ENCODE peak calls at places on chromosomes 6 and 20, in six cellular contexts. J is NAMALWA; O is AG04450; P is NCI-H1417; Z is stimulated activated CD4-positive, alpha-beta T cell treated with anti-CD3 and anti-CD28 coated beads, Interleukin-12 subunit alpha, Interleukin-12 subunit beta, amount 100 ng/mL, for 4 hours; K is T-helper 9 cell. F is an unnamed sample.

GRCh38 chr6:137181876-137182653 is 8.6 kb upstream of the IL22RA2 start:
- DNase-seq in Z (no peak), J (no peak), O (no peak), P (no peak), K (no peak), F (no peak)

GRCh38 chr6:30541515-30542403 is 14.5 kb downstream of the GNL1 start:
- DNase-seq in O (peak; percentile 77), P (peak; percentile 59), Z (peak; percentile 77), K (peak; percentile 74), J (peak; percentile 88), F (peak; percentile 86)

GRCh38 chr20:41213150-41213820 is 75.9 kb downstream of the PLCG1 start:
- DNase-seq in O (no peak), K (no peak), Z (no peak), J (no peak), P (no peak), F (no peak)

GRCh38 chr20:35490736-35491181 is 35.4 kb downstream of the CEP250 start:
- DNase-seq in J (peak; percentile 87), Z (peak; percentile 41), K (peak; percentile 45), O (no peak), P (no peak), F (no peak)

GRCh38 chr20:16966276-16966880 is 218.2 kb downstream of the OTOR start:
- DNase-seq in J (no peak), K (no peak), Z (no peak), P (no peak), O (no peak), F (no peak)

GRCh38 chr20:63070771-63071540 is 64.2 kb upstream of the BHLHE23 start:
- DNase-seq in Z (no peak), O (no peak), P (no peak), J (no peak), K (no peak), F (peak; percentile 51)

GRCh38 chr6:152701863-152702401 is 4.2 kb downstream of the MYCT1 start:
- DNase-seq in J (no peak), Z (no peak), P (no peak), O (no peak), K (no peak), F (no peak)

GRCh38 chr20:22974354-22974753 is 60.8 kb upstream of the SSTR4 start:
- DNase-seq in K (no peak), J (peak; percentile 41), P (no peak), Z (no peak), O (no peak), F (no peak)

GRCh38 chr6:11909696-11910132 is 102.4 kb upstream of the HIVEP1 start:
- DNase-seq in Z (no peak), P (no peak), O (no peak), K (no peak), J (no peak), F (no peak)

GRCh38 chr6:56246544-56246940 is 838 bp downstream of the COL21A1 start:
- DNase-seq in J (no peak), Z (no peak), P (no peak), K (no peak), O (no peak), F (no peak)

GRCh38 chr6:24064106-24064505 is 61.9 kb upstream of the NRSN1 start:
- DNase-seq in Z (no peak), K (no peak), P (peak; percentile 21), J (peak; percentile 16), O (no peak), F (no peak)

GRCh38 chr6:149840345-149841075 is 23.6 kb downstream of the LRP11 start:
- DNase-seq in P (peak; percentile 91), K (peak; percentile 16), J (peak; percentile 57), O (peak; percentile 70), Z (peak; percentile 45), F (peak; percentile 81)

GRCh38 chr20:39468703-39469102 is 506.6 kb downstream of the DHX35 start:
- DNase-seq in K (no peak), P (no peak), Z (no peak), J (peak; percentile 23), O (no peak), F (no peak)

GRCh38 chr20:58647162-58647813 is 3.8 kb upstream of the STX16 start:
- DNase-seq in J (peak; percentile 20), P (no peak), Z (no peak), O (no peak), K (no peak), F (peak; percentile 44)

GRCh38 chr6:122735618-122736017 is 43.9 kb upstream of the FABP7 start:
- DNase-seq in K (no peak), O (no peak), P (peak; percentile 43), J (no peak), Z (no peak), F (no peak)